ENCODE peak calls at places on chromosome 21, in six cellular contexts. Y, M, S, J, A and N are unnamed samples.

GRCh38 chr21:32321480-32321879 is 22.8 kb downstream of the MRAP start:
- DNase-seq in S (no peak), Y (no peak), J (no peak), M (no peak), A (no peak), N (no peak)

GRCh38 chr21:45982758-45983731 is 1.5 kb downstream of the COL6A1 start:
- DNase-seq in A (no peak), Y (no peak), J (no peak), S (no peak), M (no peak), N (peak; percentile 40)

GRCh38 chr21:33254766-33255165 is 11.4 kb upstream of the IL10RB start:
- DNase-seq in S (no peak), Y (no peak), A (no peak), M (no peak), J (no peak), N (no peak)

GRCh38 chr21:36693144-36694040 is 5.5 kb upstream of the SIM2 start:
- DNase-seq in A (no peak), J (no peak), S (peak; percentile 28), M (no peak), Y (no peak), N (peak; percentile 56)

GRCh38 chr21:45838636-45839035 is 142.9 kb upstream of the COL6A1 start:
- DNase-seq in A (peak; percentile 19), M (no peak), S (no peak), J (no peak), Y (peak; percentile 45), N (no peak)

GRCh38 chr21:44974676-44975075 is 34.8 kb downstream of the SLX9 start:
- DNase-seq in J (no peak), M (no peak), A (no peak), S (no peak), Y (no peak), N (no peak)

GRCh38 chr21:37204580-37204979 is 62.6 kb downstream of the VPS26C start:
- DNase-seq in A (peak; percentile 38), J (no peak), M (no peak), S (no peak), Y (no peak), N (no peak)

GRCh38 chr21:29230541-29231275 is 68.0 kb upstream of the BACH1 start:
- DNase-seq in A (peak; percentile 21), M (no peak), S (no peak), Y (peak; percentile 46), J (peak; percentile 53), N (no peak)

GRCh38 chr21:44927587-44928461 is 7.1 kb upstream of the ITGB2 start:
- DNase-seq in A (peak; percentile 61), S (no peak), Y (no peak), M (no peak), J (peak; percentile 78), N (no peak)

GRCh38 chr21:44347911-44348451 is 5.4 kb upstream of the TRPM2 start:
- DNase-seq in J (no peak), Y (no peak), A (no peak), S (no peak), M (no peak), N (no peak)

GRCh38 chr21:42537106-42537742 is 23.6 kb downstream of the SLC37A1 start:
- DNase-seq in Y (peak; percentile 17), A (no peak), S (no peak), J (peak; percentile 27), M (no peak), N (no peak)

GRCh38 chr21:28822882-28823335 is 169.8 kb downstream of the LTN1 start:
- DNase-seq in M (no peak), Y (peak; percentile 84), S (no peak), J (no peak), A (peak; percentile 38), N (no peak)

GRCh38 chr21:32131960-32132359 is 146.9 kb downstream of the MIS18A start:
- DNase-seq in S (no peak), Y (peak; percentile 9), M (no peak), A (peak; percentile 14), J (peak; percentile 3), N (no peak)

GRCh38 chr21:26811031-26811430 is 34.2 kb downstream of the ADAMTS1 start:
- DNase-seq in A (peak; percentile 32), S (no peak), J (no peak), M (no peak), Y (peak; percentile 49), N (no peak)

GRCh38 chr21:46084709-46085108 is 13.2 kb upstream of the COL6A2 start:
- DNase-seq in M (no peak), S (no peak), A (no peak), Y (no peak), J (no peak), N (no peak)

GRCh38 chr21:26881504-26882228 is 36.5 kb upstream of the ADAMTS1 start:
- DNase-seq in S (no peak), M (no peak), Y (peak; percentile 65), J (peak; percentile 6), A (peak; percentile 49), N (no peak)

GRCh38 chr21:31455506-31455905 is 111.4 kb upstream of the TIAM1 start:
- DNase-seq in Y (no peak), J (no peak), S (no peak), M (no peak), A (no peak), N (no peak)

GRCh38 chr21:29163381-29164115 is 33.1 kb downstream of the MAP3K7CL start:
- DNase-seq in A (peak; percentile 70), J (no peak), S (no peak), Y (peak; percentile 74), M (no peak), N (no peak)

GRCh38 chr21:26164311-26164710 is 6.3 kb downstream of the APP start:
- DNase-seq in A (no peak), M (no peak), J (no peak), Y (no peak), S (no peak), N (no peak)

GRCh38 chr21:29538115-29538514 is 239.4 kb downstream of the BACH1 start:
- DNase-seq in A (peak; percentile 41), Y (peak; percentile 50), J (no peak), S (no peak), M (no peak), N (no peak)

GRCh38 chr21:28644762-28645161 is 347.9 kb downstream of the LTN1 start:
- DNase-seq in J (peak; percentile 82), Y (no peak), A (no peak), S (no peak), M (no peak), N (no peak)

GRCh38 chr21:19695796-19696195 is 1292.2 kb upstream of the TMPRSS15 start:
- DNase-seq in S (no peak), Y (no peak), J (no peak), A (no peak), M (no peak), N (no peak)
- TF ChIP-seq CTCF in S (no peak), Y (no peak), J (no peak), A (no peak), M (no peak), N (no peak)

GRCh38 chr21:35035116-35035515 is 14.0 kb downstream of the RUNX1 start:
- DNase-seq in J (no peak), Y (no peak), S (no peak), M (no peak), A (no peak), N (no peak)

GRCh38 chr21:35032474-35033263 is 16.4 kb downstream of the RUNX1 start:
- DNase-seq in M (no peak), Y (no peak), J (no peak), S (no peak), A (no peak), N (no peak)

GRCh38 chr21:35036521-35037383 is 12.3 kb downstream of the RUNX1 start:
- DNase-seq in S (no peak), J (no peak), Y (no peak), A (no peak), M (no peak), N (no peak)

GRCh38 chr21:35035581-35035980 is 13.5 kb downstream of the RUNX1 start:
- DNase-seq in J (no peak), S (no peak), A (no peak), Y (no peak), M (no peak), N (no peak)

GRCh38 chr21:35034203-35034926 is 14.7 kb downstream of the RUNX1 start:
- DNase-seq in M (no peak), Y (no peak), A (no peak), J (no peak), S (no peak), N (no peak)
- TF ChIP-seq CTCF in M (no peak), Y (no peak), A (no peak), J (no peak), S (no peak), N (no peak)

GRCh38 chr21:38380391-38381137 is 117.7 kb downstream of the ERG start:
- DNase-seq in S (no peak), A (peak; percentile 50), J (peak; percentile 19), Y (peak; percentile 22), M (no peak), N (no peak)
- TF ChIP-seq CTCF in S (peak; percentile 55), A (peak; percentile 48), J (no peak), Y (peak; percentile 28), M (no peak), N (peak; percentile 54)

DNA sequence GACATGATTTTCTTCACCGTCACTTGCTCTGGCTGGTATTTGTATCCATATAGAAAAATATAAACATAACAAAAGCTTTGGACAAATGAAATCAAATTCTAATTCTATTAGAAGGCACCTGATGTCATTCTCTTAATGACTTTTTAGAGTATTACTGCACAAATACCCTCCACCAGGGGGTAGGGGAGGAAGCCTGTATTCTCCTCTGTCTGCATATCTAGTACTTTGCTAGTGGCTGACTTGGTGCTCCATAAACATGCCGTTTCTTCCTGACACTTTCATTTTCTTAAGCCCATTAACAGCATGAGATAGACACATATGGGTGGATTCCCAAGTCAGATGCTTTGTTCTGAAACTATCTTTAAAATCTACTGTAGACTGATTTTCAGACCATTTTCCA is 20.6 kb upstream of the KCNJ15 start:
- DNase-seq in J (peak; percentile 36), A (no peak), S (no peak), M (no peak), Y (no peak), N (no peak)
- TF ChIP-seq CTCF in J (peak; percentile 32), A (peak; percentile 35), S (peak; percentile 39), M (no peak), Y (peak; percentile 28), N (no peak)